ENCODE peak calls at places on chromosomes 2 and 18, in eight cellular contexts. Q is CD4-positive, alpha-beta T cell; X is aorta; U is adrenal gland; O is K562; H is GM23248; Y is lower lobe of right lung; E is CD8-positive, alpha-beta memory T cell. T is an unnamed sample. For H3K27me3, the result is how much of the 10 kb centered on the place peaks cover.

GRCh38 chr2:40173276-40173675 is 278.6 kb downstream of the SLC8A1 start:
- DNase-seq in Y (no peak), U (no peak), X (no peak), Q (no peak), H (peak), O (no peak), E (no peak), T (no peak)

GRCh38 chr2:68156419-68156818 is 1.3 kb upstream of the PNO1 start:
- DNase-seq in O (no peak), Q (no peak), X (no peak), H (peak), Y (no peak), U (no peak), E (no peak), T (no peak)

GRCh38 chr18:79395761-79396404 is at the start of gene NFATC1:
- DNase-seq in Q (peak), O (peak), U (peak), H (peak), X (peak), E (peak), Y (peak), T (no peak)

GRCh38 chr2:171160119-171160629 is 519 bp downstream of the TLK1 start:
- DNase-seq in U (peak), H (peak), X (peak), E (peak), O (peak), Q (peak), Y (peak), T (peak)

GRCh38 chr2:191385416-191386160 is 140.4 kb downstream of the MYO1B start:
- DNase-seq in Y (no peak), O (no peak), Q (no peak), U (no peak), E (no peak), X (no peak), H (peak), T (no peak)

GRCh38 chr2:54897420-54898310 is 152.6 kb downstream of the RTN4 start:
- DNase-seq in H (no peak), E (no peak), O (no peak), X (no peak), Y (no peak), Q (no peak), U (no peak), T (no peak)

GRCh38 chr2:103293266-103293583 is 531.4 kb downstream of the TMEM182 start:
- DNase-seq in Y (no peak), O (no peak), X (no peak), U (no peak), H (no peak), E (no peak), Q (no peak), T (no peak)

GRCh38 chr2:152740743-152741328 is 22.4 kb downstream of the ARL6IP6 start:
- DNase-seq in X (no peak), O (peak), Q (no peak), Y (no peak), E (peak), H (peak), U (no peak), T (peak)

GRCh38 chr2:191566347-191566746 is 111.6 kb upstream of the NABP1 start:
- DNase-seq in O (peak), H (peak), E (peak), X (no peak), U (peak), Q (peak), Y (peak), T (peak)

GRCh38 chr2:132766573-132766972 is 96.6 kb upstream of the LYPD1 start:
- DNase-seq in Q (no peak), H (no peak), Y (no peak), X (no peak), O (no peak), E (no peak), U (no peak), T (no peak)

GRCh38 chr2:43186679-43187374 is 39.6 kb downstream of the ZFP36L2 start:
- DNase-seq in Q (no peak), X (no peak), Y (no peak), E (no peak), U (no peak), H (no peak), O (peak), T (no peak)

GRCh38 chr2:84546551-84546950 is 30.3 kb downstream of the DNAH6 start:
- DNase-seq in Q (no peak), H (no peak), O (no peak), E (no peak), U (no peak), Y (no peak), X (no peak), T (no peak)
- H3K27me3 ChIP-seq in Q (under half), H (under half), O (under half), E (under half), U (under half), Y (under half), X (under half), T (under half)

DNA sequence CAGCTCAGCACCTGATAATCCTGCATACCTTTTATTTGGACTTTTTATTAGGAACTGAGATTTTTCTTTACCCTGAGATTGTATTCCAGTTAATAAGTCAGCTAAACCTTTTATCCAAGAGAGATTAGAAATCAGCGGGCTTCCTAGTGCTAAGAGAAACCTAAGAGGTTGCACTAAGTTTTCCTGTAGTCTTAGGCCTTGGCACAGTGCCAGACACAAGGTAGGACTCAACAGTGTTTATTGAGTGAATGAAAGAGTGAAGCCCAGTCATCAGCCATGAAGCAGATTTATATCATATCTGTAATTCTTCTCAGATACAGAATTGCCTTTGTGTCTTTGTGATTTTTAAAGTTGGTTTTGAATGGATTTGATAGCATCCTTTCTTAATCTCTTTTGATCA is 13.6 kb downstream of the OTX1 start:
- DNase-seq in E (no peak), X (no peak), U (no peak), Q (no peak), O (no peak), Y (no peak), H (no peak), T (no peak)
- H3K27me3 ChIP-seq in E (under half), X (under half), U (half or more), Q (half or more), O (under half), Y (half or more), H (half or more), T (under half)

GRCh38 chr18:23422751-23423418 is 30.2 kb upstream of the RIOK3 start:
- DNase-seq in O (peak), X (no peak), H (peak), Y (peak), E (peak), Q (no peak), U (peak), T (no peak)

GRCh38 chr18:23424616-23425015 is 28.5 kb upstream of the RIOK3 start:
- DNase-seq in Y (no peak), E (no peak), H (no peak), Q (no peak), X (no peak), O (no peak), U (no peak), T (no peak)

GRCh38 chr18:23433360-23433759 is 19.7 kb upstream of the RIOK3 start:
- DNase-seq in E (no peak), X (no peak), U (no peak), Q (no peak), Y (no peak), H (peak), O (peak), T (no peak)

GRCh38 chr18:23428821-23429220 is 24.3 kb upstream of the RIOK3 start:
- DNase-seq in H (no peak), Y (no peak), O (no peak), U (no peak), E (no peak), X (no peak), Q (no peak), T (no peak)
- H3K27me3 ChIP-seq in H (under half), Y (under half), O (under half), U (under half), E (under half), X (under half), Q (under half), T (under half)

DNA sequence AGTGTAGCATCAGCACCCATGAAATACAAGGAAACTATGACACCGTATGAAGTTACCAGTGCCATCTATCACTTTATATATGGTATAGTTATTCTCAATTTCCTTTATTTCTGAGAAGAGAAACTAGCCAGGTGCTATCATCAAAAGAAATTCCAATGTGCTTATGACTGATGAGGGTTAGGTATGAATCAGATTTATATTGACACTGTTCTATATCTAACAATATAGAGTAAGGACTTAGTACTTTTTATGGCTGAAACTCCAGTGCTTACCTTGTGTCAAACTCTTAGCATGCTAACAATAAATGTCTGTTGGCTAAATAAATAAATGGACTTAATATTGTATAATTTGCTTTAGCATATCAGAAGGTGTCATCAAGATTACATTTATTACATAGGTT is 6.9 kb downstream of the METTL4 start:
- DNase-seq in E (no peak), U (no peak), H (no peak), Q (no peak), X (no peak), O (no peak), Y (no peak), T (no peak)
- H3K27me3 ChIP-seq in E (under half), U (under half), H (under half), Q (under half), X (under half), O (under half), Y (under half), T (under half)

DNA sequence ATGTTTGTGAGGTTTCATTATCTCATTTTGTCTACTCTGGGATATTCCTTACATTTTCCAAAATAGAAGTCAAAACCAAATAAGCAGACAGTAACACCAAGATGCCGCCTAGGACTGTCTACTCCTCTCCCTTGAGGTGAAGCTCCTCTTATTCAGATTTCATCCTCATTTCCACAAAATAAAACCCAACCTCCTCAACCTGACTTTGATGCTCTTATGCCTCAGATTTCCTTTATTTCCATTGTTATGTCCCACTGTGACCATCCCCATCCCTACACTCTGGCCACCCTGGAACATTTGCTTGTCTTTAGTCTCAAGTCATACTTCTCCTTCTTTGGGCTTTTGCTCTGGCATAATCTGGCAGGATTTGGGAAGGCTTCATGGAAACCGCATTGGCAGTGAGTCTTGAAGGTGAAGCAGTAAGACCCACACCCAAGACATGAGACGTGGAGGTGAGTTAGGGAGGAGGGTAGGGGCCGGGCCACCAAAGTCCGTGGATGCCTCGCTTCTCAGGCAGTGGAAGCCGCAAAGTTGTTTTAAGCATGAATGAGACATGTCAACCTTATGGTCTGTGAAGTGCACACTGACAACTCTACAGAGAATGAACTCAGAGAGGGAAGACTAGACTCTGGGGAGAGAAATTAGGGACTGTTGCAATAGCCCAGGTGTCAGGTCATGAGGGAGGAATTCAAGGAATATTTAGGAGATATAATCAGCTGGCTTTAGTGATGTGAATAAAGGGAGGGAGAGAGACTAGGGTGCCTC is 63.6 kb downstream of the DDX1 start:
- DNase-seq in E (no peak), U (no peak), Y (no peak), Q (no peak), O (no peak), H (no peak), X (no peak), T (no peak)
- H3K27me3 ChIP-seq in E (under half), U (under half), Y (under half), Q (under half), O (half or more), H (under half), X (under half), T (under half)

GRCh38 chr2:23388292-23388691 is 3.3 kb downstream of the KLHL29 start:
- DNase-seq in E (no peak), Q (no peak), U (no peak), X (no peak), H (no peak), Y (no peak), O (no peak), T (no peak)
- H3K27me3 ChIP-seq in E (under half), Q (under half), U (under half), X (under half), H (under half), Y (under half), O (under half), T (under half)

GRCh38 chr2:120419073-120419472 is 73.1 kb downstream of the INHBB start:
- DNase-seq in E (no peak), U (peak), Q (no peak), X (peak), Y (no peak), H (no peak), O (no peak), T (no peak)
- H3K27me3 ChIP-seq in E (under half), U (under half), Q (under half), X (under half), Y (under half), H (under half), O (under half), T (under half)